ENCODE peak calls at places on chromosome 21, in four cellular contexts. N is GM12878, P is HepG2, Z is A549. E is an unnamed sample.

GRCh38 chr21:29481641-29482040 is 182.9 kb downstream of the BACH1 start:
- DNase-seq in Z (no peak), P (no peak), N (no peak), E (no peak)

GRCh38 chr21:20720623-20721022 is 277.6 kb upstream of the NCAM2 start:
- DNase-seq in N (no peak), P (no peak), Z (no peak), E (no peak)

GRCh38 chr21:42652527-42653491 is 612 bp upstream of the PDE9A start:
- DNase-seq in P (peak), N (no peak), Z (peak), E (peak)

GRCh38 chr21:31490471-31490870 is 146.4 kb upstream of the TIAM1 start:
- DNase-seq in P (no peak), Z (peak), N (no peak), E (peak)

GRCh38 chr21:27248791-27249190 is 281.9 kb upstream of the ADAMTS5 start:
- DNase-seq in P (no peak), N (no peak), Z (no peak), E (no peak)

GRCh38 chr21:31236528-31236927 is 107.5 kb downstream of the TIAM1 start:
- DNase-seq in P (no peak), N (no peak), Z (no peak), E (no peak)

GRCh38 chr21:44765231-44766013 is 36.2 kb downstream of the UBE2G2 start:
- DNase-seq in N (no peak), P (no peak), Z (no peak), E (no peak)

GRCh38 chr21:45178971-45179370 is 104.6 kb downstream of the ADARB1 start:
- DNase-seq in Z (no peak), N (no peak), P (no peak), E (no peak)

GRCh38 chr21:43373387-43374227 is 53.3 kb downstream of the SIK1 start:
- DNase-seq in P (no peak), Z (no peak), N (no peak), E (no peak)

GRCh38 chr21:33901421-33902288 is 13.9 kb downstream of the ATP5PO start:
- DNase-seq in P (peak), Z (no peak), N (no peak), E (peak)
- TF ChIP-seq BHLHE40 in P (no peak), Z (no peak), N (no peak), E (no peak)

GRCh38 chr21:38817371-38818335 is 11.9 kb downstream of the ETS2 start:
- DNase-seq in N (no peak), P (no peak), Z (no peak), E (no peak)
- TF ChIP-seq BHLHE40 in N (no peak), P (no peak), Z (no peak), E (no peak)

GRCh38 chr21:46667735-46668380 is 32.4 kb downstream of the PRMT2 start:
- DNase-seq in Z (no peak), N (no peak), P (peak), E (peak)
- TF ChIP-seq BHLHE40 in Z (no peak), N (no peak), P (no peak), E (no peak)

DNA sequence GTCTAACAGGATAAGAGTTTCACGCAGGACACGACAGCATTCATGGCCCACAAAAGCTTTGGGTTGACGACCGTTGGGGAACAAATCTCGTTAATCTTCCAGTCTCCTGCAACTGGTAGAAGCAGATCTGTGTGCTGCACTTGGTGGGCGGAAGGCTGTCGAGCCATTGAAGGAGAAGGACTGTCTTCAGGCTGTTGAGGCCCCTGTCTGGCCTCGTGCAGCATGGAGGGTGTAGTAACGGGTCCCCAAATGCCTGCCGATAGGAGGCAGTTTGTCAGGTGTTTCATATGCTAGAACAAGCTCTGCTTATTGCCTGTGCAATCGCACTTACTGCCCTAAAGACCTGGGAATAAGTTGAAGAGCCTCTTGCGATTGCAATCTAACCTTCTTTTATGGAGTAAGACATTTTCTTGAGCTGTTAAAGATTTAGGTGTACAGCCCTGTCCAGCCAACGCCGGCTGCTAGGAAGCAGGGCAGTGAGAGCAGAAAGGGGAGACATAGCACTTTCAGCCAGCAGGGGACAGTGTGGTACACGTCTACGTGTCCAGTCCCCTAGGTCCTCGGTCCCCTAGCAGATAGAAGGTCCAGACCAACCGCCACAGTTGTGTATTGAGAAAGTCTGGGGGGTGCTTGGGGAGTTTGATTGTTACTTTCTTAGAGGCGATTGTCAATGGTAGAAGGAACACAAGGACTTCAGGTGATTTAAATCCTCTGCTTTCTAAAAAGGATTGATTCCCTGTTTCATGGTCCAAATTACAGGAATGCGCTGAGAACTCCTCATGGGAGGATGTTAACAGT is 102.3 kb upstream of the TMPRSS2 start:
- DNase-seq in P (peak), N (no peak), Z (peak), E (peak)
- TF ChIP-seq BHLHE40 in P (no peak), N (no peak), Z (no peak), E (no peak)

GRCh38 chr21:46322351-46323226 is 1.1 kb downstream of the C21orf58 start:
- DNase-seq in N (no peak), P (no peak), Z (no peak), E (peak)
- TF ChIP-seq BHLHE40 in N (no peak), P (no peak), Z (no peak), E (no peak)

GRCh38 chr21:35932232-35932911 is 128.0 kb downstream of the SETD4 start:
- DNase-seq in N (peak), Z (no peak), P (no peak), E (no peak)
- TF ChIP-seq BHLHE40 in N (no peak), Z (no peak), P (no peak), E (no peak)

E was measured in HEK293T.